ENCODE peak calls at places on chromosome 2, in eight cellular contexts. Q is NCI-H1105; V is DMS153; R is stimulated activated CD8-positive, alpha-beta memory T cell treated with anti-CD3 and anti-CD28 coated beads, Interleukin-7, amount 100 ng/mL, for 1 hour; L is left colon; B is endodermal cell; S is GF-D8; X is NAMALWA. Z is an unnamed sample.

GRCh38 chr2:25506226-25506625 is 164.5 kb upstream of the DNMT3A start:
- DNase-seq in Q (no peak), V (no peak), R (no peak), L (no peak), B (no peak), S (no peak), X (no peak), Z (no peak)

GRCh38 chr2:105802587-105802986 is 57.9 kb downstream of the NCK2 start:
- DNase-seq in Q (no peak), V (no peak), R (no peak), L (peak), B (peak), S (no peak), X (peak), Z (no peak)

GRCh38 chr2:105712166-105712915 is 32.4 kb upstream of the NCK2 start:
- DNase-seq in Q (no peak), V (no peak), R (no peak), L (no peak), B (no peak), S (no peak), X (no peak), Z (no peak)

GRCh38 chr2:240800241-240800640 is 19.8 kb downstream of the KIF1A start:
- DNase-seq in Q (no peak), V (no peak), R (no peak), L (no peak), B (no peak), S (no peak), X (no peak), Z (peak)

GRCh38 chr2:109148347-109148746 is 19.3 kb downstream of the SH3RF3 start:
- DNase-seq in Q (no peak), V (no peak), R (no peak), L (no peak), B (no peak), S (no peak), X (no peak), Z (no peak)

GRCh38 chr2:55419236-55419513 is 481 bp downstream of the CCDC88A start:
- DNase-seq in Q (no peak), V (no peak), R (no peak), L (no peak), B (no peak), S (no peak), X (no peak), Z (no peak)

GRCh38 chr2:229268626-229269025 is 2.5 kb downstream of the PID1 start:
- DNase-seq in Q (no peak), V (no peak), R (no peak), L (no peak), B (no peak), S (no peak), X (no peak), Z (no peak)

GRCh38 chr2:98293931-98294687 is 52.1 kb upstream of the CNGA3 start:
- DNase-seq in Q (no peak), V (no peak), R (no peak), L (no peak), B (no peak), S (no peak), X (no peak), Z (no peak)

GRCh38 chr2:138787053-138787666 is 7.0 kb upstream of the NXPH2 start:
- DNase-seq in Q (peak), V (no peak), R (no peak), L (no peak), B (peak), S (no peak), X (peak), Z (no peak)

GRCh38 chr2:41151746-41152145 is 699.9 kb upstream of the SLC8A1 start:
- DNase-seq in Q (no peak), V (no peak), R (no peak), L (no peak), B (no peak), S (no peak), X (no peak), Z (no peak)

GRCh38 chr2:85662899-85663683 is 4.9 kb downstream of the SFTPB start:
- DNase-seq in Q (no peak), V (no peak), R (no peak), L (no peak), B (peak), S (no peak), X (no peak), Z (no peak)

GRCh38 chr2:28201711-28202180 is 190.9 kb upstream of the FOSL2 start:
- DNase-seq in Q (no peak), V (no peak), R (no peak), L (no peak), B (no peak), S (no peak), X (no peak), Z (peak)